ENCODE peak calls at places on chromosome 13, in six cellular contexts. One of them, this sample, is unnamed.

GRCh38 chr13:33678084-33678483 is 139.9 kb upstream of the RFC3 start:
- DNase-seq in GM12878: no peak
- DNase-seq in K562: peak
- DNase-seq in HepG2: no peak
- DNase-seq in SK-N-SH: no peak
- DNase-seq in H1: no peak
- DNase-seq in this sample: no peak

GRCh38 chr13:27450921-27451461 is 627 bp upstream of the MTIF3 start:
- DNase-seq in GM12878: no peak
- DNase-seq in K562: peak
- DNase-seq in HepG2: peak
- DNase-seq in SK-N-SH: peak
- DNase-seq in H1: peak
- DNase-seq in this sample: peak

GRCh38 chr13:30569901-30570576 is 47.7 kb upstream of the USPL1 start:
- DNase-seq in GM12878: no peak
- DNase-seq in K562: peak
- DNase-seq in HepG2: peak
- DNase-seq in SK-N-SH: no peak
- DNase-seq in H1: peak
- DNase-seq in this sample: no peak

GRCh38 chr13:50228527-50228926 is 213.3 kb downstream of the KCNRG start:
- DNase-seq in GM12878: no peak
- DNase-seq in K562: no peak
- DNase-seq in HepG2: no peak
- DNase-seq in SK-N-SH: no peak
- DNase-seq in H1: no peak
- DNase-seq in this sample: no peak

GRCh38 chr13:33283195-33283910 is 2.2 kb downstream of the STARD13 start:
- DNase-seq in GM12878: no peak
- DNase-seq in K562: no peak
- DNase-seq in HepG2: no peak
- DNase-seq in SK-N-SH: no peak
- DNase-seq in H1: no peak
- DNase-seq in this sample: no peak

GRCh38 chr13:37788346-37788745 is 81.2 kb downstream of the TRPC4 start:
- DNase-seq in GM12878: no peak
- DNase-seq in K562: no peak
- DNase-seq in HepG2: no peak
- DNase-seq in SK-N-SH: no peak
- DNase-seq in H1: no peak
- DNase-seq in this sample: no peak

GRCh38 chr13:20828540-20829364 is 55.0 kb upstream of the EEF1AKMT1 start:
- DNase-seq in GM12878: peak
- DNase-seq in K562: no peak
- DNase-seq in HepG2: peak
- DNase-seq in SK-N-SH: peak
- DNase-seq in H1: no peak
- DNase-seq in this sample: peak

GRCh38 chr13:40974460-40975407 is 44.4 kb downstream of the ELF1 start:
- DNase-seq in GM12878: no peak
- DNase-seq in K562: peak
- DNase-seq in HepG2: peak
- DNase-seq in SK-N-SH: no peak
- DNase-seq in H1: no peak
- DNase-seq in this sample: no peak

GRCh38 chr13:96792736-96793444 is 201.4 kb downstream of the OXGR1 start:
- DNase-seq in GM12878: no peak
- DNase-seq in K562: no peak
- DNase-seq in HepG2: no peak
- DNase-seq in SK-N-SH: no peak
- DNase-seq in H1: no peak
- DNase-seq in this sample: no peak

GRCh38 chr13:91767681-91768080 is 369.3 kb downstream of the GPC5 start:
- DNase-seq in GM12878: no peak
- DNase-seq in K562: no peak
- DNase-seq in HepG2: no peak
- DNase-seq in SK-N-SH: no peak
- DNase-seq in H1: no peak
- DNase-seq in this sample: no peak

GRCh38 chr13:41515491-41516139 is 58.3 kb downstream of the RGCC start:
- DNase-seq in GM12878: no peak
- DNase-seq in K562: no peak
- DNase-seq in HepG2: no peak
- DNase-seq in SK-N-SH: no peak
- DNase-seq in H1: no peak
- DNase-seq in this sample: no peak

GRCh38 chr13:34474469-34474868 is 467.6 kb upstream of the NBEA start:
- DNase-seq in GM12878: no peak
- DNase-seq in K562: no peak
- DNase-seq in HepG2: no peak
- DNase-seq in SK-N-SH: no peak
- DNase-seq in H1: no peak
- DNase-seq in this sample: no peak

GRCh38 chr13:72585254-72585653 is 142.2 kb downstream of the MZT1 start:
- DNase-seq in GM12878: no peak
- DNase-seq in K562: no peak
- DNase-seq in HepG2: no peak
- DNase-seq in SK-N-SH: no peak
- DNase-seq in H1: no peak
- DNase-seq in this sample: no peak
- TF ChIP-seq JUND in GM12878: no peak
- TF ChIP-seq JUND in K562: no peak
- TF ChIP-seq JUND in HepG2: no peak
- TF ChIP-seq JUND in SK-N-SH: no peak
- TF ChIP-seq JUND in H1: no peak
- TF ChIP-seq JUND in this sample: no peak

DNA sequence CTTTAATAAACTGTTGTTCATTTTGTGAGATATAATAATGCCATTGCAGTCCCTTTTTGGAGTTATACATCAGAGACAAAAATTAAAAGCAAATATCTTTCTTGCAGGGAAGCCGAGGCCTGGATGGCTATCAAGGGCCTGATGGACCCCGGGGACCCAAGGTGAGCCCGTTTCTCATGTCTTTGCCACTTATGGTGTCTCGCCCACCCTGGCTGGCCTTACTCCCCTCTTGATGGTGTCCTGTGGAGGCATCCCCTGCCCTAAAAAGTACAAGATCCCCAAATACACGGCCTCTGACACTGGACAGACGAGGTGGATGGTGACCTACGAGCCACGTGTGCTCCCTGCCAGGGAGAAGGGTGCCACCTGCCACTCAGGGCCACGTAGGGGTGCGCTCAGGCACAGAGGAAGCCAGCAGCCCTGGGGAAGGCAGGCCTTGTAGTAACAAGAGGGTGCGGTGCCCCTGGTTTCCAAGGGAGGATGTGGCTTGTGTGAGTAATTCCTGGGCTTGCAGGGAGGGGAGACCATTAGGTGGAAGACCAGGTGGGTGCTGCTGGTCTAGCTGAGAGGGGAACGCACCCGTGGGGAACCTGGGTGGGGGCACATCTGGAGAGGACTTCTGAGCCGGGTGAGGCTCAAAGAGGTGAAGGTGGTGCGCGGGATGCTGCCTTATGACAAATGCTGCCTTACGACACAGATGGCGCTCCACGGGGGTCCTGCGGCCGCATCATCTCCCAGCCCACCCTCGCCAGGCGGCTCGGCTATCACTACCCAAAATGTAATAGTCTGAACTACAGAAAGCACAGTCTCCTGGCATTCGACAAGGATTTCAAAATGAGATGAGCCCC is 115.6 kb downstream of the RAB20 start:
- DNase-seq in GM12878: no peak
- DNase-seq in K562: no peak
- DNase-seq in HepG2: no peak
- DNase-seq in SK-N-SH: no peak
- DNase-seq in H1: no peak
- DNase-seq in this sample: no peak
- TF ChIP-seq JUND in GM12878: no peak
- TF ChIP-seq JUND in K562: no peak
- TF ChIP-seq JUND in HepG2: no peak
- TF ChIP-seq JUND in SK-N-SH: no peak
- TF ChIP-seq JUND in H1: no peak
- TF ChIP-seq JUND in this sample: no peak

GRCh38 chr13:24877531-24877930 is 113.6 kb downstream of the RNF17 start:
- DNase-seq in GM12878: no peak
- DNase-seq in K562: no peak
- DNase-seq in HepG2: no peak
- DNase-seq in SK-N-SH: no peak
- DNase-seq in H1: no peak
- DNase-seq in this sample: no peak
- TF ChIP-seq JUND in GM12878: no peak
- TF ChIP-seq JUND in K562: no peak
- TF ChIP-seq JUND in HepG2: no peak
- TF ChIP-seq JUND in SK-N-SH: no peak
- TF ChIP-seq JUND in H1: no peak
- TF ChIP-seq JUND in this sample: no peak

GRCh38 chr13:113620036-113620435 is 35.5 kb downstream of the TFDP1 start:
- DNase-seq in GM12878: no peak
- DNase-seq in K562: no peak
- DNase-seq in HepG2: no peak
- DNase-seq in SK-N-SH: peak
- DNase-seq in H1: no peak
- DNase-seq in this sample: no peak

GRCh38 chr13:113618455-113618854 is 33.9 kb downstream of the TFDP1 start:
- DNase-seq in GM12878: no peak
- DNase-seq in K562: no peak
- DNase-seq in HepG2: no peak
- DNase-seq in SK-N-SH: no peak
- DNase-seq in H1: no peak
- DNase-seq in this sample: no peak

GRCh38 chr13:113613789-113614379 is 29.3 kb downstream of the TFDP1 start:
- DNase-seq in GM12878: no peak
- DNase-seq in K562: no peak
- DNase-seq in HepG2: no peak
- DNase-seq in SK-N-SH: no peak
- DNase-seq in H1: no peak
- DNase-seq in this sample: no peak

GRCh38 chr13:113616991-113617749 is 32.6 kb downstream of the TFDP1 start:
- DNase-seq in GM12878: no peak
- DNase-seq in K562: no peak
- DNase-seq in HepG2: no peak
- DNase-seq in SK-N-SH: no peak
- DNase-seq in H1: no peak
- DNase-seq in this sample: no peak

DNA sequence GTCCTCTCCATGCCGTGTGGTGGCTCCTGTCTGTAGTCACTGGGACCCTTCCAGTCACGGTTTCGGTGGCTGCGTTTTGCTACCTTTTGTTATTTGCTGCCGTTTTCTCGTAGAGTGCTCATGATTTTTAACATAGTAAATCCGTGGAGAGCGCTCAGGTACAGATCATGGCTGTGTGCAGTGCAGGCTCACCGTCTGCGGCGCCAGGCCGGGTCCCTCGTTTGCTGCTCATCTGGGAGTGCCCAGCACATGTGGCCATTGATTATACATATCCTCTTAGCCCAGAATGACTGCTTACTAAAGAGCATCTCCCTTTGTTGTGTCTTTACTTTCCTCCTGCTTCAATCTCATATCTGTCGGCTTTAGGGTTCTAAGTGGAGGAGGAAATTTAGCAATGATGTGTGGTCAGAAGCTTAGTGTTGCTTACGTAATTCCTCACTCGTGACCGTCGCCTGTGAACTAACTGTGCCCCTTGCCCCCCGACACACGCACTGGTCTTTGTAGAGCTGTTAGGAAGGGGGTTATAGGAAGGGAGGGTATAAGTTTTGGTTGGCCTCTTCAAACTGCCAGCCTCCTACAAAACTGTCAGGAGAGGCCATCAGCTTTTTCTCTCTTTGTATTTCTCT is 31.8 kb downstream of the TFDP1 start:
- DNase-seq in GM12878: no peak
- DNase-seq in K562: no peak
- DNase-seq in HepG2: no peak
- DNase-seq in SK-N-SH: no peak
- DNase-seq in H1: no peak
- DNase-seq in this sample: no peak
- TF ChIP-seq JUND in GM12878: no peak
- TF ChIP-seq JUND in K562: no peak
- TF ChIP-seq JUND in HepG2: no peak
- TF ChIP-seq JUND in SK-N-SH: no peak
- TF ChIP-seq JUND in H1: no peak
- TF ChIP-seq JUND in this sample: no peak

GRCh38 chr13:108435393-108436149 is 166.1 kb downstream of the TNFSF13B start:
- DNase-seq in GM12878: no peak
- DNase-seq in K562: no peak
- DNase-seq in HepG2: no peak
- DNase-seq in SK-N-SH: peak
- DNase-seq in H1: no peak
- DNase-seq in this sample: no peak

GRCh38 chr13:108433976-108434375 is 164.5 kb downstream of the TNFSF13B start:
- DNase-seq in GM12878: no peak
- DNase-seq in K562: no peak
- DNase-seq in HepG2: no peak
- DNase-seq in SK-N-SH: no peak
- DNase-seq in H1: no peak
- DNase-seq in this sample: no peak

GRCh38 chr13:108437496-108437895 is 168.0 kb downstream of the TNFSF13B start:
- DNase-seq in GM12878: no peak
- DNase-seq in K562: no peak
- DNase-seq in HepG2: no peak
- DNase-seq in SK-N-SH: no peak
- DNase-seq in H1: no peak
- DNase-seq in this sample: no peak
- TF ChIP-seq JUND in GM12878: no peak
- TF ChIP-seq JUND in K562: no peak
- TF ChIP-seq JUND in HepG2: no peak
- TF ChIP-seq JUND in SK-N-SH: no peak
- TF ChIP-seq JUND in H1: no peak
- TF ChIP-seq JUND in this sample: no peak

This sample was measured in T47D.